ENCODE peak calls at places on chromosomes 11 and 22, in five cellular contexts. B is activated effector memory CD4-positive, alpha-beta T cell treated with anti-CD3 and anti-CD28 coated beads, Interleukin-2, amount 50 U/mL, for 16 hours; M is 8988T; C is left cardiac atrium; G is nephron progenitor cell. K is an unnamed sample.

GRCh38 chr22:20803696-20804324 is 29.9 kb downstream of the SERPIND1 start:
- DNase-seq in M (no peak), C (no peak), G (peak), B (peak), K (peak)

GRCh38 chr11:94103476-94103875 is 25.2 kb upstream of the PANX1 start:
- DNase-seq in M (no peak), B (no peak), C (no peak), G (no peak), K (no peak)

GRCh38 chr11:117701781-117702180 is 95.2 kb downstream of the DSCAML1 start:
- DNase-seq in B (no peak), M (no peak), G (no peak), C (no peak), K (no peak)

GRCh38 chr22:26587991-26588613 is 1.8 kb downstream of the TPST2 start:
- DNase-seq in G (no peak), B (no peak), M (no peak), C (no peak), K (no peak)

GRCh38 chr11:18703001-18703763 is 4.6 kb downstream of the TMEM86A start:
- DNase-seq in B (no peak), M (no peak), C (no peak), G (no peak), K (peak)

GRCh38 chr11:85835729-85836128 is 19.5 kb upstream of the CCDC83 start:
- DNase-seq in C (no peak), M (no peak), G (no peak), B (no peak), K (no peak)

GRCh38 chr22:41561335-41561734 is 525 bp downstream of the CSDC2 start:
- DNase-seq in C (no peak), G (peak), M (no peak), B (no peak), K (peak)

GRCh38 chr11:115112779-115113178 is 391.4 kb downstream of the CADM1 start:
- DNase-seq in C (no peak), B (no peak), M (no peak), G (no peak), K (no peak)

GRCh38 chr11:74838188-74838587 is 89.5 kb downstream of the RNF169 start:
- DNase-seq in G (no peak), B (no peak), C (no peak), M (no peak), K (no peak)

GRCh38 chr11:114052160-114052559 is 7.4 kb upstream of the ZBTB16 start:
- DNase-seq in G (no peak), M (no peak), C (no peak), B (no peak), K (no peak)

GRCh38 chr11:126930100-126930841 is 70.3 kb downstream of the KIRREL3 start:
- DNase-seq in B (no peak), M (no peak), C (no peak), G (no peak), K (no peak)

GRCh38 chr11:33376331-33377099 is 119.3 kb downstream of the HIPK3 start:
- DNase-seq in C (no peak), M (peak), B (no peak), G (peak), K (peak)

GRCh38 chr22:39449708-39450107 is 7.1 kb upstream of the MGAT3 start:
- DNase-seq in M (no peak), B (no peak), G (no peak), C (no peak), K (no peak)

GRCh38 chr11:111115890-111116289 is 129.6 kb upstream of the POU2AF2 start:
- DNase-seq in G (no peak), M (no peak), C (no peak), B (no peak), K (no peak)

GRCh38 chr22:19876314-19876940 is 21.8 kb upstream of the GNB1L start:
- DNase-seq in M (no peak), B (peak), C (peak), G (no peak), K (peak)

GRCh38 chr11:118295199-118295598 is 9.3 kb upstream of the CD3E start:
- DNase-seq in M (no peak), C (no peak), G (no peak), B (no peak), K (no peak)

GRCh38 chr22:47402876-47403525 is 640.6 kb downstream of the TBC1D22A start:
- DNase-seq in G (no peak), C (no peak), M (no peak), B (peak), K (no peak)

GRCh38 chr11:21866781-21867180 is 326.1 kb upstream of the ANO5 start:
- DNase-seq in M (no peak), B (no peak), G (no peak), C (no peak), K (no peak)

GRCh38 chr11:38191101-38191500 is 1593.1 kb upstream of the RAG2 start:
- DNase-seq in M (no peak), C (no peak), G (no peak), B (no peak), K (no peak)

GRCh38 chr11:1919428-1920127 is at the start of gene TNNT3:
- DNase-seq in M (peak), B (no peak), C (no peak), G (no peak), K (no peak)